ENCODE peak calls at places on chromosomes 13 and 19, in nine cellular contexts. D is ELF-1; O is neural crest cell; I is BE2C; P is NCI-H2107; Y is GM10248; R is psoas muscle; K is stimulated activated CD4-positive, alpha-beta T cell treated with anti-CD3 and anti-CD28 coated beads, Interleukin-1b, Interleukin-23, amount 100 ng/mL, for 1 hour; U is lower lobe of right lung. Q is an unnamed sample.

GRCh38 chr13:42486711-42487198 is 87.2 kb upstream of the TNFSF11 start:
- DNase-seq in D (no peak), O (no peak), I (no peak), P (no peak), Y (no peak), R (no peak), K (no peak), U (no peak), Q (no peak)

GRCh38 chr19:16324384-16325160 is at the start of gene KLF2:
- DNase-seq in D (peak), O (peak), I (peak), P (peak), Y (peak), R (peak), K (peak), U (peak), Q (peak)

GRCh38 chr19:35373492-35373891 is 2.6 kb downstream of the GPR42 start:
- DNase-seq in D (no peak), O (no peak), I (no peak), P (no peak), Y (no peak), R (no peak), K (no peak), U (no peak), Q (no peak)

GRCh38 chr19:34808566-34808965 is 35.6 kb upstream of the ZNF599 start:
- DNase-seq in D (no peak), O (no peak), I (no peak), P (no peak), Y (no peak), R (no peak), K (no peak), U (no peak), Q (no peak)

GRCh38 chr19:1853295-1854031 is 5.2 kb upstream of the REXO1 start:
- DNase-seq in D (peak), O (peak), I (peak), P (peak), Y (peak), R (peak), K (peak), U (peak), Q (peak)

GRCh38 chr19:2266183-2266993 is 10.2 kb upstream of the JSRP1 start:
- DNase-seq in D (no peak), O (no peak), I (peak), P (no peak), Y (peak), R (peak), K (no peak), U (peak), Q (peak)

GRCh38 chr13:95643471-95643813 is 1.1 kb downstream of the DZIP1 start:
- DNase-seq in D (peak), O (no peak), I (peak), P (no peak), Y (no peak), R (no peak), K (no peak), U (no peak), Q (no peak)

GRCh38 chr13:110340812-110341444 is 33.8 kb downstream of the COL4A2 start:
- DNase-seq in D (peak), O (no peak), I (no peak), P (no peak), Y (peak), R (peak), K (peak), U (peak), Q (peak)

GRCh38 chr19:19185853-19186728 is 5.9 kb downstream of the BORCS8 start:
- DNase-seq in D (peak), O (peak), I (peak), P (no peak), Y (no peak), R (no peak), K (peak), U (no peak), Q (peak)

GRCh38 chr13:25375727-25376358 is 4.1 kb downstream of the ATP8A2 start:
- DNase-seq in D (peak), O (peak), I (peak), P (no peak), Y (peak), R (no peak), K (no peak), U (no peak), Q (peak)

Q was measured in colonic mucosa.